ENCODE peak calls at places on chromosomes 2 and 18, in ten cellular contexts. U is adrenal gland, S is sigmoid colon, C is stomach, V is uterus, R is ovary, L is HepG2, E is testis, Z is IMR-90, N is esophagus squamous epithelium. H is an unnamed sample. For H3K27me3, the result is how much of the 10 kb centered on the place peaks cover.

GRCh38 chr18:8620845-8621244 is 11.6 kb downstream of the RAB12 start:
- DNase-seq in U (no peak), S (no peak), C (no peak), V (no peak), R (no peak), L (no peak), E (no peak), Z (no peak), N (no peak), H (no peak)

GRCh38 chr2:239013670-239013960 is 165.7 kb downstream of the TWIST2 start:
- DNase-seq in U (no peak), S (no peak), C (no peak), V (no peak), R (no peak), L (no peak), E (no peak), Z (no peak), N (no peak), H (no peak)

GRCh38 chr18:25457636-25458035 is 105.7 kb upstream of the ZNF521 start:
- DNase-seq in U (no peak), S (no peak), C (no peak), V (no peak), R (no peak), L (no peak), E (no peak), Z (peak), N (no peak), H (no peak)

GRCh38 chr2:11389048-11389413 is 44.6 kb upstream of the ROCK2 start:
- DNase-seq in U (no peak), S (no peak), C (no peak), V (no peak), R (no peak), L (no peak), E (no peak), Z (no peak), N (no peak), H (no peak)

GRCh38 chr18:42182728-42183700 is 228.0 kb downstream of the PIK3C3 start:
- DNase-seq in U (no peak), S (no peak), C (no peak), V (no peak), R (no peak), L (no peak), E (no peak), Z (no peak), N (no peak), H (no peak)

GRCh38 chr2:122660786-122661634 is 905.6 kb downstream of the TSN start:
- DNase-seq in U (no peak), S (no peak), C (no peak), V (no peak), R (peak), L (no peak), E (no peak), Z (no peak), N (no peak), H (no peak)

GRCh38 chr2:14401838-14402237 is 230.7 kb upstream of the LRATD1 start:
- DNase-seq in U (no peak), S (no peak), C (no peak), V (no peak), R (no peak), L (no peak), E (no peak), Z (no peak), N (no peak), H (no peak)

GRCh38 chr2:119184512-119184911 is 26.0 kb upstream of the C1QL2 start:
- DNase-seq in U (peak), S (no peak), C (no peak), V (no peak), R (no peak), L (no peak), E (no peak), Z (no peak), N (no peak), H (no peak)

GRCh38 chr18:57730146-57730545 is 73.0 kb downstream of the ATP8B1 start:
- DNase-seq in U (no peak), S (no peak), C (no peak), V (no peak), R (no peak), L (no peak), E (no peak), Z (no peak), N (no peak), H (no peak)

GRCh38 chr18:78804206-78805030 is 175.2 kb upstream of the SALL3 start:
- DNase-seq in U (no peak), S (peak), C (no peak), V (no peak), R (no peak), L (no peak), E (no peak), Z (no peak), N (no peak), H (no peak)

GRCh38 chr18:32435631-32436500 is 34.8 kb downstream of the GAREM1 start:
- DNase-seq in U (no peak), S (no peak), C (no peak), V (no peak), R (no peak), L (no peak), E (no peak), Z (no peak), N (no peak), H (no peak)

GRCh38 chr2:125330133-125330532 is 1305.0 kb downstream of the CNTNAP5 start:
- DNase-seq in U (no peak), S (no peak), C (no peak), V (no peak), R (no peak), L (no peak), E (no peak), Z (no peak), N (no peak), H (no peak)

GRCh38 chr2:95143838-95144237 is 15.8 kb downstream of the ZNF514 start:
- DNase-seq in U (no peak), S (no peak), C (no peak), V (no peak), R (no peak), L (no peak), E (no peak), Z (no peak), N (no peak), H (no peak)

GRCh38 chr2:185802926-185803325 is 64.3 kb downstream of the FSIP2 start:
- DNase-seq in U (no peak), S (no peak), C (no peak), V (no peak), R (no peak), L (no peak), E (no peak), Z (no peak), N (no peak), H (no peak)

GRCh38 chr2:118044849-118045248 is 31.0 kb upstream of the CCDC93 start:
- DNase-seq in U (no peak), S (no peak), C (no peak), V (no peak), R (no peak), L (no peak), E (no peak), Z (no peak), N (no peak), H (no peak)

GRCh38 chr18:27017901-27018500 is 152.5 kb upstream of the AQP4 start:
- DNase-seq in U (no peak), S (no peak), C (no peak), V (no peak), R (no peak), L (peak), E (no peak), Z (no peak), N (no peak), H (no peak)

GRCh38 chr2:222364280-222364895 is 60.0 kb upstream of the SGPP2 start:
- DNase-seq in U (no peak), S (no peak), C (no peak), V (no peak), R (no peak), L (no peak), E (no peak), Z (no peak), N (no peak), H (no peak)

GRCh38 chr2:142724713-142725349 is 152.6 kb upstream of the KYNU start:
- DNase-seq in U (no peak), S (no peak), C (no peak), V (no peak), R (no peak), L (no peak), E (no peak), Z (no peak), N (no peak), H (no peak)

GRCh38 chr2:147374410-147374811 is 470.4 kb upstream of the ACVR2A start:
- DNase-seq in U (no peak), S (no peak), C (no peak), V (no peak), R (no peak), L (no peak), E (no peak), Z (no peak), N (no peak), H (no peak)

GRCh38 chr2:240670950-240671349 is 11.7 kb downstream of the AQP12B start:
- DNase-seq in U (no peak), S (no peak), C (no peak), V (no peak), R (no peak), L (no peak), E (no peak), Z (no peak), N (no peak), H (no peak)
- H3K27me3 ChIP-seq in U (under half), S (under half), C (under half), V (under half), R (under half), L (under half), E (under half), Z (under half), N (under half), H (under half)

DNA sequence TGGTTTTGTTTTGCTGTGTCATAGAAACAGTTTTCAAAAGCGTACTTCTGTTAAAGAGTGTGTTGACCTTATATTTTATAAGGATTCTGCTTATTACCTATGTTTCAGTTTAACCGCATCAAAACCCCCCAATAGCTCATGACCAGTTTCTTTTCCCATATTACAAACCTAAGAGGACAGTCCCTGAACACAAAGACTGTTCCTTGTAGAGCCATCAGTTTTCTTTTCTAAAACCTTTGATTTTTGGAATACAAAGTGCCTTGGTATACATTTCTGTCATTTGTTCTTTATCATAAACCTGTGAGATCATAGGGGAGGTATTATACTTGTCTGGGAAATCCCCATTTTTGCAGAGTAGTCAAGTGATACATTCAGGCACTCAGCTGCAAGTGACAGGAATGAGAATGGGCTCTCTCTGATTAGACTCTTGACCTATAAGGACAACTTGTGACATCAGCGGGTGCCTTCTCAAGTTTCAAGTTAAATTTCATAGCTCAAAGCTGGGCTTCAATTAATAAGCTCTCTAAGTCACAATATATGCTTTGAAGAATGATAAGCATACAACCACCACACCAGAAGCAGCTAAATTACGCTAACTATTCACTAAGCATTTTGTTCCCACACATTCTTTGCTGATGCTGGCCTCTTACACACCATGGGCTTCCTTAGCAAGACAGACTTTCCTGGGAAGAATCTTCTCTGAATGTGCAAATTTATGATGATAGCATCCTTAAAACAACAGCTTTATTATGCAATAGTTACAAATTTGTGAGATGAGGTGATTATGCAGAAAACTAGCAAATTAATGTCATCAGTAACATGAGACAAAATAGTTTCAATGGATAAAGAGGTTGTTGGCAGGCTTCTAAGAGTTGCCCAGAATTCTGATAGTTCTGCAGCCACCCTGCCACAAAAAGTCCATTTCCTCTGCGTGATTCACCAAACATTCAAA is 97.5 kb upstream of the CD302 start:
- DNase-seq in U (no peak), S (no peak), C (no peak), V (no peak), R (no peak), L (no peak), E (no peak), Z (peak), N (no peak), H (no peak)
- TF ChIP-seq POLR2A in U (no peak), S (no peak), C (no peak), V (no peak), R (no peak), L (no peak), E (no peak), Z (no peak), N (no peak), H (no peak)

DNA sequence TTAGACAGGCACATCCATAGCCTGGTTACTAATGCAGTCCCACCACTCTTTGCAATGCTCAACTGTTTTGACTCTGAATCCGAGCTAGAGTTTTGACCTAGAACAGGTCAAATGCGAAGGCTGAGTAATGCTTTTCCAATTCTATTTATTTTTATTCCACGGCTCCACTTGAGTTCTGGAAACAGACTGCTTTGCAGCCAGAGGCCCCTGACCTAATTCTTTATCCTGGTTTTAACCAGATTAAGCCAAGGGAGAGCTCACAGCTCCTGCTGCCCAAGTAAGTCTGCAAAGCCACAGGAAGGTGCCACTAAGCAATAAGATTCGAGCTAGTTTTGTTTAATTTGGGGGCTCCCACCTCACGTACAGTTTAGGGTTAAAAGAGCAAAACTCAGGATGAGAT is 51.4 kb downstream of the MREG start:
- DNase-seq in U (no peak), S (no peak), C (no peak), V (no peak), R (no peak), L (no peak), E (no peak), Z (no peak), N (no peak), H (no peak)
- H3K27me3 ChIP-seq in U (under half), S (under half), C (under half), V (under half), R (under half), L (under half), E (under half), Z (under half), N (under half), H (under half)

GRCh38 chr2:46960618-46961017 is 45.0 kb upstream of the MCFD2 start:
- DNase-seq in U (no peak), S (no peak), C (no peak), V (no peak), R (no peak), L (no peak), E (no peak), Z (no peak), N (no peak), H (no peak)

GRCh38 chr2:46964835-46965560 is 49.4 kb upstream of the MCFD2 start:
- DNase-seq in U (no peak), S (no peak), C (no peak), V (no peak), R (no peak), L (peak), E (no peak), Z (no peak), N (no peak), H (no peak)

GRCh38 chr2:46963961-46964673 is 48.5 kb upstream of the MCFD2 start:
- DNase-seq in U (no peak), S (no peak), C (no peak), V (no peak), R (no peak), L (peak), E (no peak), Z (no peak), N (no peak), H (no peak)

GRCh38 chr2:46963210-46963609 is 47.6 kb upstream of the MCFD2 start:
- DNase-seq in U (no peak), S (no peak), C (no peak), V (no peak), R (no peak), L (no peak), E (no peak), Z (no peak), N (no peak), H (no peak)

GRCh38 chr2:46962751-46963150 is 47.1 kb upstream of the MCFD2 start:
- DNase-seq in U (no peak), S (no peak), C (no peak), V (no peak), R (no peak), L (no peak), E (no peak), Z (no peak), N (no peak), H (no peak)
- TF ChIP-seq POLR2A in U (no peak), S (no peak), C (no peak), V (no peak), R (no peak), L (no peak), E (no peak), Z (no peak), N (no peak), H (no peak)

GRCh38 chr18:837922-838321 is 25.9 kb upstream of the YES1 start:
- DNase-seq in U (no peak), S (no peak), C (no peak), V (no peak), R (no peak), L (no peak), E (no peak), Z (no peak), N (no peak), H (no peak)
- H3K27me3 ChIP-seq in U (under half), S (under half), C (under half), V (under half), R (under half), L (under half), E (under half), Z (under half), N (under half), H (under half)

GRCh38 chr2:216505133-216506106 is 6.8 kb downstream of the RPL37A start:
- DNase-seq in U (no peak), S (no peak), C (no peak), V (no peak), R (no peak), L (no peak), E (no peak), Z (no peak), N (no peak), H (no peak)
- TF ChIP-seq POLR2A in U (no peak), S (no peak), C (no peak), V (no peak), R (no peak), L (peak), E (no peak), Z (no peak), N (no peak), H (no peak)

DNA sequence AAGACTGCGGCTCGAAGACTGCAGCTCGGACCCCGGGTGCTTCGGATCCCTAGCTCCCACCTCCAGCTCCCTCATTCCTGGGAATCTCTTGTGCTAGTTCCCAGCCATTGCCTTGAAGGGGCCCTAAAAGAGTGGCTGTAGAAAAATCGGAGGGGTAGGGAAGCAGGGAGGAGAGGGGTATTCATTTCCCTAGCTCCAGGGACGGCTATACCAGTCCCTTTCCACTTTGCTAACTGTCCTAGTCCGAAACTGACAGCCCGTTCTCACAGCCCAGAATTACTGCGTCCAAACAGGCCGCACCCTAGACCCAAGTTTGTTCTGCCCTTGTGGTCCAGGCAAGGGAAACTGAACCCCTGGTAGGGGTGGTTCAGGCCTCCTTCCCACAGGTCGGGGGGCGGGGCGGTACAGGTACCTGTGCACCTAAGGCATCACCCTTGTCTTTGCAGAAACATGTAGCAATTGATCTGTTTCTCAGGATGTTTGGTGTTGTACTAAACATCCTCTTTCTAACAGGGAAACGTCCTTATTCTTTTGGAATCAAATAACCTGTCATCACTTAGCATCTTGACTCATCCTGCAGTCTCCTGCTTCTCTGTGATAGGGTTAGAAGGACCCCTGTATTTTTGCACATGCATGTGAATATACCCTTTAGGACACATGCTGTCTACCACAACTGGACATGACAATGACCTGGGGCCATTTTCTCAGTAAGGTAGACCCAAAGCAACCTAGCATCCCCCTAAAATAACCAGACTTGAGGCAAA is 4.0 kb downstream of the EMX1 start:
- DNase-seq in U (peak), S (peak), C (peak), V (no peak), R (no peak), L (no peak), E (no peak), Z (no peak), N (no peak), H (no peak)
- H3K27me3 ChIP-seq in U (half or more), S (half or more), C (half or more), V (half or more), R (under half), L (under half), E (under half), Z (half or more), N (half or more), H (half or more)